ENCODE peak calls at places on chromosomes 1 and 21, in nine cellular contexts. W is brain microvascular endothelial cell, A is astrocyte, Q is GM23338, L is HCT116, C is AG04450, S is PC-9, J is neural progenitor cell, O is Peyer's patch. Y is an unnamed sample.

GRCh38 chr1:198943484-198943883 is 304.6 kb downstream of the PTPRC start:
- DNase-seq in A (no peak), J (no peak), O (no peak), L (no peak), C (no peak), W (no peak), Q (no peak), S (no peak), Y (no peak)

GRCh38 chr1:66375125-66375524 is 158.8 kb upstream of the SGIP1 start:
- DNase-seq in S (no peak), L (no peak), O (no peak), Q (no peak), A (no peak), J (no peak), W (no peak), C (no peak), Y (no peak)

GRCh38 chr1:233319272-233319671 is 8.3 kb upstream of the MAP3K21 start:
- DNase-seq in C (no peak), A (no peak), Q (no peak), W (no peak), O (no peak), L (no peak), J (no peak), S (no peak), Y (no peak)

GRCh38 chr21:33265664-33266049 is 510 bp upstream of the IL10RB start:
- DNase-seq in S (peak; percentile 57), A (no peak), Q (peak; percentile 65), O (peak; percentile 82), C (no peak), J (peak; percentile 45), L (no peak), W (no peak), Y (no peak)

GRCh38 chr21:41678016-41678935 is 88.6 kb downstream of the RIPK4 start:
- DNase-seq in J (no peak), W (no peak), S (peak; percentile 98), Q (peak; percentile 44), L (peak; percentile 24), O (peak; percentile 81), A (peak; percentile 66), C (no peak), Y (no peak)

GRCh38 chr1:154736840-154737239 is 128.9 kb upstream of the ADAR start:
- DNase-seq in J (no peak), S (no peak), O (no peak), W (peak; percentile 93), C (peak; percentile 23), A (peak; percentile 82), Q (no peak), L (no peak), Y (no peak)

GRCh38 chr1:28392027-28392652 is 22.6 kb downstream of the PHACTR4 start:
- DNase-seq in Q (no peak), J (no peak), S (peak; percentile 69), L (no peak), O (no peak), C (peak; percentile 77), A (peak; percentile 93), W (peak; percentile 87), Y (peak; percentile 41)

GRCh38 chr21:18245493-18245967 is 897 bp downstream of the CHODL start:
- DNase-seq in L (no peak), Q (no peak), S (no peak), O (no peak), C (no peak), W (no peak), J (peak; percentile 59), A (peak; percentile 0), Y (no peak)

GRCh38 chr1:176878750-176879536 is 285.6 kb downstream of the ASTN1 start:
- DNase-seq in W (no peak), J (peak; percentile 49), C (no peak), O (no peak), Q (peak; percentile 69), A (no peak), S (no peak), L (no peak), Y (no peak)

GRCh38 chr1:14804626-14805025 is 206.1 kb downstream of the KAZN start:
- DNase-seq in A (no peak), C (no peak), J (peak; percentile 51), W (no peak), L (peak; percentile 7), S (no peak), Q (peak; percentile 69), O (no peak), Y (no peak)

GRCh38 chr21:29938968-29939858 is 583 bp downstream of the GRIK1 start:
- DNase-seq in O (no peak), S (no peak), W (no peak), C (no peak), L (no peak), J (peak; percentile 64), A (peak; percentile 0), Q (peak; percentile 53), Y (no peak)

GRCh38 chr21:42448683-42449082 is 45.0 kb downstream of the UBASH3A start:
- DNase-seq in C (no peak), L (no peak), O (no peak), S (no peak), Q (no peak), A (no peak), J (no peak), W (no peak), Y (no peak)

GRCh38 chr1:114153621-114154145 is at the start of gene SYT6:
- DNase-seq in J (peak; percentile 57), S (no peak), Q (peak; percentile 42), O (no peak), L (no peak), A (no peak), W (no peak), C (no peak), Y (no peak)

GRCh38 chr1:53606197-53607095 is 132.5 kb downstream of the GLIS1 start:
- DNase-seq in O (peak; percentile 25), J (peak; percentile 30), A (no peak), W (no peak), Q (peak; percentile 57), S (no peak), C (no peak), L (no peak), Y (no peak)

GRCh38 chr1:179083031-179083345 is 1.1 kb downstream of the TOR3A start:
- DNase-seq in C (no peak), S (no peak), Q (no peak), W (no peak), O (no peak), J (no peak), L (no peak), A (peak; percentile 35), Y (no peak)

GRCh38 chr21:34661848-34662247 is 6.9 kb upstream of the CLIC6 start:
- DNase-seq in C (no peak), O (no peak), L (no peak), A (no peak), J (no peak), Q (no peak), S (no peak), W (no peak), Y (no peak)

DNA sequence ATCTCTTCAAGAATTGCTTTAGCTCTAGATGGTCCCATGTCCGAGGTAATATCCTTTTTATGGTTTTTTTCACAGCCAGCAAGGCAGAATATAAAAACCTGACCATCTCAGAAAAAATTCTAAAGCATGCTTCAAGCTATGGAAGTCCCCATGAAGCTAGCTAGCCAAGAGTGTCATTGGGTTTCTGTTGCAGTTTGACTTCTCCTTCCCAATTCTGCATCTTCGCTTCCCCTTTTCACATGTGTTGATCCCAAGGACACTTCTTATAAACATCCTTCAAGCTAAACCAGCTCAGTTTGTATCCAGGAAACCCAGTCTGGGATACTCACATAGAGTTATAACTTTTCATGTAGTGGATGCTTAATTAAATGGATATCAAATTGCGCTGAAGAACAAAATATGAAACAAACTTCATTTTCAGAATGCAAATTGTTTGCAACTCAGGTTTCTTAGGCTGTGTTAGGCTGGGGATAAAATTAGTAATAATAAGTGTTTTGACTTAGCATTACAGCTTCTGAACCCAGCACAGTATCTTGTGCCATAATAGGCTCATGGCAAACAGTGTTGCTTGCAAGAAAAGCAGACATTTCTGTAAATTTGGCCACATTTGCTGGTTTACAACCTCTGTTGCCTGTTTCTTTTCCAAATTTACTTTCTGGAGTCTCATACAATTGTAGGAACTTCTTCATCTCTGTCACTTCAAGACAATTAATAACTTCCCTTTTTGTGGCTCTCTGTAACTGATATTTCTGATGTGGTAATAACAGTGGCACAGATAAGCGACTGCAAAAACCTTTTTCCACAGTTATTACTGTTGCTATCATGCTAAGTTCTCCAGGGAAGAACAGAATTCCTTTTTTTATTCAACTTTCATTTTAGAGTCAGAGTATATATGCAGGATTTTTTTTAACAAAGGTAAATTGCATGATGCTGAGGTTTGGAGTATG is 53.2 kb downstream of the NCAM2 start:
- DNase-seq in C (no peak), W (no peak), L (no peak), J (no peak), O (no peak), S (no peak), Q (no peak), A (no peak), Y (no peak)
- TF ChIP-seq CTCF in C (no peak), W (no peak), L (no peak), J (no peak), O (no peak), S (no peak), Q (no peak), A (no peak), Y (no peak)

GRCh38 chr1:111446967-111447892 is 1.8 kb downstream of the WDR77 start:
- DNase-seq in W (no peak), Q (no peak), J (no peak), C (no peak), A (no peak), S (no peak), L (no peak), O (no peak), Y (no peak)
- H3K4me3 ChIP-seq in W (no peak overlapping the region), Q (peak overlapping the region; percentile 71), J (peak overlapping the region; percentile 98), C (peak overlapping the region; percentile 88), A (peak overlapping the region; percentile 94), S (peak overlapping the region; percentile 85), L (peak overlapping the region; percentile 89), O (peak overlapping the region; percentile 78), Y (peak overlapping the region; percentile 96)

DNA sequence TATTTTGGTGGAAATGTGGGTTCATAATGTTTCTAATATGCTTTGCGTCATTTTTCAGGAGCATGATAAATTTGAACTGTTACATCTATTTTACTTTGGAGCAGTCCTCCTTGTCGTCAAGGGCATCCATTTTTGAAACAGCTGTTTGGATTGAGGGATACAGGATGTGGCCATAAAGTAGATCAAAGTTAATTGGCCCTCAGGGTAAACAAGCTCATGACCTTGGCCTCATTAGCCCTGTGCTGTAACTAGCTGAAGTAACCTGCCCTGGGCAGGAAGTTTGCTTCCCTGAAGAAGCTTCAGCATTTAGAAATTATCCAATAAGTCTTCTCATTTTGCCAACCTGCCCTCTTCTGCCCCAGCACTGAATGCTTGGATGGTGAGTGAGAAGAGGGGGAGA is 24.8 kb upstream of the RGL1 start:
- DNase-seq in S (no peak), W (no peak), J (no peak), A (no peak), L (no peak), C (no peak), O (no peak), Q (no peak), Y (no peak)
- TF ChIP-seq CTCF in S (no peak), W (no peak), J (no peak), A (no peak), L (no peak), C (no peak), O (no peak), Q (no peak), Y (no peak)

DNA sequence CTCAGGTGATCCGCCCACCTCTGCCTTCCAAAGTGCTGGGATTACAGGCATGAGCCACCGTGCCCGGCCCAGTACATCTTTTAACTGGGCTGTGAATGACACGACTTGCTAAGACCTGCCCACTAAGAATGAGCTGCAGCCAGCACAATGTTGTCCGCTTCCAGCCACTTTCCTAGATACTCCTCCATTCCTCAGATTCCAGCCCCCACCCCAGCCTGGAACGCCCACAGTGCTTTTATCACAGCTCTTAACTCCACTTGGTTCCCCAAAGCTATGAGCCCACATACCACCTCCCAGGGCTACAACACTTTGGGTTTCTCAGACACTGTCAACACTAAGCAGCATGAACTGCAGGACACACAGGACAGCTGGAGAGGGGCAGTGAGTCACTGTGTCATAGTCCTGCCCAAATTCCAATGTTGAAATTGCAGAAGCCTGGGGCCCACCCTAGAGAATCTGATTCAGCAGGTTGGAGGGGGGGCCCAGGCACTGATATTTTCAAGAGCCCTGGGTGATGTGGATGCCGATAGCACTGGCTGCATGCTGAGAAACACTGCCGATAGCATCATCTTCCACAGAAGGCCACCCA is 58.0 kb downstream of the ACBD3 start:
- DNase-seq in O (peak; percentile 41), S (peak; percentile 57), W (peak; percentile 26), L (no peak), C (no peak), J (no peak), Q (no peak), A (peak; percentile 56), Y (no peak)
- H3K4me3 ChIP-seq in O (no peak overlapping the region), S (no peak overlapping the region), W (no peak overlapping the region), L (peak overlapping the region; percentile 50), C (no peak overlapping the region), J (no peak overlapping the region), Q (no peak overlapping the region), A (no peak overlapping the region), Y (no peak overlapping the region)

Y was measured in HFF-Myc.